ENCODE peak calls at places on chromosomes 13 and 19, in six cellular contexts. A, N, F, S, X and O are unnamed samples. For H3K4me1, the result is how much of the 10 kb centered on the place peaks cover.

GRCh38 chr19:15372470-15372869 is 7.1 kb downstream of the AKAP8 start:
- ATAC-seq in N (no peak), F (no peak), X (no peak), S (no peak), A (no peak), O (no peak)

GRCh38 chr19:8361921-8362793 is 1.8 kb upstream of the ANGPTL4 start:
- ATAC-seq in A (peak), X (no peak), S (no peak), F (peak), N (peak), O (peak)

GRCh38 chr19:51114087-51114714 is 6.0 kb upstream of the CTU1 start:
- ATAC-seq in F (no peak), A (no peak), X (no peak), S (no peak), N (no peak), O (no peak)

GRCh38 chr13:20489185-20489820 is 36.4 kb downstream of the CRYL1 start:
- ATAC-seq in F (no peak), X (peak), S (peak), A (no peak), N (no peak), O (no peak)

GRCh38 chr13:36345438-36346221 is 564 bp downstream of the SPART start:
- ATAC-seq in N (peak), A (peak), X (peak), F (peak), S (peak), O (peak)

GRCh38 chr19:56138069-56138468 is 3.0 kb upstream of the ZNF444 start:
- ATAC-seq in F (no peak), X (no peak), S (no peak), N (no peak), A (no peak), O (no peak)

GRCh38 chr19:49932731-49933131 is 3.4 kb upstream of the NUP62 start:
- ATAC-seq in F (no peak), X (no peak), S (no peak), A (no peak), N (no peak), O (no peak)

GRCh38 chr13:87123987-87124784 is 547.0 kb upstream of the SLITRK5 start:
- ATAC-seq in X (no peak), A (peak), N (no peak), S (peak), F (peak), O (no peak)

GRCh38 chr19:916645-917322 is 349 bp upstream of the KISS1R start:
- ATAC-seq in S (peak), N (no peak), A (no peak), X (no peak), F (peak), O (no peak)

GRCh38 chr13:101305981-101306411 is 110.3 kb downstream of the NALCN start:
- ATAC-seq in X (no peak), S (no peak), A (no peak), F (no peak), N (no peak), O (no peak)

GRCh38 chr13:114004416-114005205 is 30.7 kb upstream of the C13orf46 start:
- ATAC-seq in S (peak), X (no peak), A (no peak), N (peak), F (no peak), O (peak)

GRCh38 chr13:77448689-77449088 is 86.8 kb upstream of the SCEL start:
- ATAC-seq in F (no peak), S (peak), A (no peak), N (peak), X (peak), O (no peak)

GRCh38 chr19:7694499-7694898 is 7.4 kb downstream of the FCER2 start:
- ATAC-seq in S (no peak), X (peak), F (no peak), N (no peak), A (no peak), O (no peak)

GRCh38 chr13:110714798-110715394 is 1.4 kb downstream of the ING1 start:
- ATAC-seq in F (peak), X (peak), N (peak), A (peak), S (peak), O (no peak)
- TF ChIP-seq EP300 in F (no peak), X (no peak), N (peak), A (no peak), S (no peak), O (no peak)

DNA sequence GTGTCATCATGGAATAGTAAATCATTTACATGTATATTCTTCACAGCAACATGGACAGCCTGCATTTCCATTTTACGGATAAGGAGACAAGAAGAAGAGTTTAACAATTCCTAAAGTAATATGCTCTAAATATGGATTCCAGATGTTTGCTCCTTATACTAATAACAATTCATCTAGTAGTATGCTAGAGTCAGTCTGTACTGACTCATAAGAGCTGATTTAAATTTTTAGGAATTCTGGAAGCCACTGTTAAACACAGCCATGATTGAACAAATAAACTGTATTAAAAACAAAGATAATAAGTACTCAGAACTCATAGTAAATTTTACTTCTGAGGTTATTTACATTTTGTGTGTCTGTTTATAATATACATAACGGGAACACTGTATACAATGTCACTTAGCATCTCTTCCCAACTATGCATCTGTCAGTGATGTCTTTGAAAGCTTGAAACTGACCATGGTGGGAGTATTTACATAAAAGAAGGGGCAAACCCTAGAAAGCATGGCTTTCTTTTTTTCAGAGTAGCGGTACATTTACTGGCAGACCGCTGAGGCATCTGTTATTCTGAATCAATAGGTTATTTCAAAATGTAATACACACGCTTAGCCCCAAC is 13.0 kb downstream of the ZC3H13 start:
- ATAC-seq in F (no peak), A (no peak), X (no peak), N (no peak), S (no peak), O (no peak)
- H3K4me1 ChIP-seq in F (under half), A (under half), X (under half), N (under half), S (under half), O (under half)

GRCh38 chr19:18543814-18544475 is 572 bp upstream of the FKBP8 start:
- ATAC-seq in N (peak), X (peak), F (peak), S (peak), A (peak), O (peak)
- TF ChIP-seq POLR2A in N (no peak), X (peak), F (no peak), S (peak), A (no peak), O (no peak)

DNA sequence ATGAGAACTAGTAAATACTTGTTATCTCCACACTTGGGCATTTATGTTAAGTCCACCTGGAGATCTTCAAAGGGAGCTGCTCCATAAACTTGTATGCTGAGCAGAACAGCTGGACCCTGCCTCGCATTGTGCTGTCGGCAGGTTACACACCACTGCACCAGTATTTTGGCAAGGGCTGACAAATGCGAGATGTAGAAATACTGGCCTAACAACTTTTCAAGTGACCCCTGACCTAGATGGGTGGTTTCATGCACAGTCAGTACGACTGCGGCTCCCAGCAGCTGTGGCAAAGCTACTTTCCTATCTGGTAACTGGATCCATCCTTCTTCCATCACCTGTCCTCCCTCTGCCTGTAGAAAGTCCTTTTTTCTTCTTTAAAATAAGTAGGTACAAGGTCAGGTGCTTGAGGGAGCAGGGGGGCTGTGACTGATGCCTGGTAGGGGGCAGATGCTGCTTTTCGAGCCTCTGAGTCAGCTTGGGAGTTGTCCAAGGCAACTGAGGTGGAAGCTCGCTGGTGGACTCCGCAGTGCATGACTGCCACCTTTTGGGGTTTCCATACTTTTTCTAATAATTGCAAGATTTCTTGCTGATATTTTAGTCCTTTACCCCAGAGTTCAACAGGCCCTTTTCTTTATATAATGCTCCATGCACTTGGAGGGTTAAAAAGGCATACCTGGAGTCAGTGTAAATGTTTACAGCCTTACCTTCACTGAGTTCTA is 86.8 kb downstream of the SLC25A15 start:
- ATAC-seq in A (no peak), F (no peak), N (no peak), S (no peak), X (no peak), O (no peak)
- TF ChIP-seq EP300 in A (no peak), F (no peak), N (no peak), S (no peak), X (no peak), O (no peak)